ENCODE peak calls at places on chromosomes 1 and 21, in seven cellular contexts. One of them, this sample, is unnamed.

GRCh38 chr1:157948547-157949152 is 44.8 kb upstream of the KIRREL1 start:
- DNase-seq in NCI-H510A treated with DMSO at 0.1 percent for 48 hours: peak; percentile 28
- DNase-seq in stimulated activated CD8-positive, alpha-beta memory T cell treated with anti-CD3 and anti-CD28 coated beads, Interleukin-4, amount 100 ng/mL, for 48 hours: no peak
- DNase-seq in NT2/D1: peak; percentile 79
- DNase-seq in dorsolateral prefrontal cortex: no peak
- DNase-seq in heart left ventricle: no peak
- DNase-seq in uterus: no peak
- DNase-seq in this sample: peak; percentile 84

GRCh38 chr1:14168663-14169062 is 429.8 kb upstream of the KAZN start:
- DNase-seq in NCI-H510A treated with DMSO at 0.1 percent for 48 hours: peak; percentile 94
- DNase-seq in stimulated activated CD8-positive, alpha-beta memory T cell treated with anti-CD3 and anti-CD28 coated beads, Interleukin-4, amount 100 ng/mL, for 48 hours: no peak
- DNase-seq in NT2/D1: no peak
- DNase-seq in dorsolateral prefrontal cortex: no peak
- DNase-seq in heart left ventricle: no peak
- DNase-seq in uterus: no peak
- DNase-seq in this sample: no peak

GRCh38 chr21:35940074-35940927 is 120.0 kb downstream of the SETD4 start:
- DNase-seq in NCI-H510A treated with DMSO at 0.1 percent for 48 hours: peak; percentile 92
- DNase-seq in stimulated activated CD8-positive, alpha-beta memory T cell treated with anti-CD3 and anti-CD28 coated beads, Interleukin-4, amount 100 ng/mL, for 48 hours: no peak
- DNase-seq in NT2/D1: peak; percentile 73
- DNase-seq in dorsolateral prefrontal cortex: peak; percentile 47
- DNase-seq in heart left ventricle: no peak
- DNase-seq in uterus: peak; percentile 45
- DNase-seq in this sample: peak; percentile 91

GRCh38 chr1:44636711-44637589 is 37.3 kb downstream of the TMEM53 start:
- DNase-seq in NCI-H510A treated with DMSO at 0.1 percent for 48 hours: no peak
- DNase-seq in stimulated activated CD8-positive, alpha-beta memory T cell treated with anti-CD3 and anti-CD28 coated beads, Interleukin-4, amount 100 ng/mL, for 48 hours: no peak
- DNase-seq in NT2/D1: no peak
- DNase-seq in dorsolateral prefrontal cortex: no peak
- DNase-seq in heart left ventricle: no peak
- DNase-seq in uterus: peak; percentile 71
- DNase-seq in this sample: no peak

GRCh38 chr1:13964768-13965167 is 264.8 kb downstream of the PRDM2 start:
- DNase-seq in NCI-H510A treated with DMSO at 0.1 percent for 48 hours: no peak
- DNase-seq in stimulated activated CD8-positive, alpha-beta memory T cell treated with anti-CD3 and anti-CD28 coated beads, Interleukin-4, amount 100 ng/mL, for 48 hours: no peak
- DNase-seq in NT2/D1: no peak
- DNase-seq in dorsolateral prefrontal cortex: no peak
- DNase-seq in heart left ventricle: no peak
- DNase-seq in uterus: no peak
- DNase-seq in this sample: no peak

GRCh38 chr1:26317612-26318337 is at the start of gene CD52:
- DNase-seq in NCI-H510A treated with DMSO at 0.1 percent for 48 hours: no peak
- DNase-seq in stimulated activated CD8-positive, alpha-beta memory T cell treated with anti-CD3 and anti-CD28 coated beads, Interleukin-4, amount 100 ng/mL, for 48 hours: peak; percentile 76
- DNase-seq in NT2/D1: no peak
- DNase-seq in dorsolateral prefrontal cortex: no peak
- DNase-seq in heart left ventricle: no peak
- DNase-seq in uterus: no peak
- DNase-seq in this sample: no peak

GRCh38 chr1:59709333-59709732 is 105.4 kb upstream of the HOOK1 start:
- DNase-seq in NCI-H510A treated with DMSO at 0.1 percent for 48 hours: no peak
- DNase-seq in stimulated activated CD8-positive, alpha-beta memory T cell treated with anti-CD3 and anti-CD28 coated beads, Interleukin-4, amount 100 ng/mL, for 48 hours: no peak
- DNase-seq in NT2/D1: no peak
- DNase-seq in dorsolateral prefrontal cortex: no peak
- DNase-seq in heart left ventricle: no peak
- DNase-seq in uterus: no peak
- DNase-seq in this sample: no peak

GRCh38 chr1:210252621-210253041 is 20.0 kb downstream of the SERTAD4 start:
- DNase-seq in NCI-H510A treated with DMSO at 0.1 percent for 48 hours: peak; percentile 89
- DNase-seq in stimulated activated CD8-positive, alpha-beta memory T cell treated with anti-CD3 and anti-CD28 coated beads, Interleukin-4, amount 100 ng/mL, for 48 hours: no peak
- DNase-seq in NT2/D1: no peak
- DNase-seq in dorsolateral prefrontal cortex: peak; percentile 48
- DNase-seq in heart left ventricle: peak; percentile 74
- DNase-seq in uterus: no peak
- DNase-seq in this sample: no peak

GRCh38 chr1:44832068-44832700 is 10.9 kb downstream of the PTCH2 start:
- DNase-seq in NCI-H510A treated with DMSO at 0.1 percent for 48 hours: no peak
- DNase-seq in stimulated activated CD8-positive, alpha-beta memory T cell treated with anti-CD3 and anti-CD28 coated beads, Interleukin-4, amount 100 ng/mL, for 48 hours: no peak
- DNase-seq in NT2/D1: no peak
- DNase-seq in dorsolateral prefrontal cortex: peak; percentile 29
- DNase-seq in heart left ventricle: no peak
- DNase-seq in uterus: no peak
- DNase-seq in this sample: no peak

GRCh38 chr1:208142632-208143390 is 101.4 kb downstream of the PLXNA2 start:
- DNase-seq in NCI-H510A treated with DMSO at 0.1 percent for 48 hours: no peak
- DNase-seq in stimulated activated CD8-positive, alpha-beta memory T cell treated with anti-CD3 and anti-CD28 coated beads, Interleukin-4, amount 100 ng/mL, for 48 hours: no peak
- DNase-seq in NT2/D1: no peak
- DNase-seq in dorsolateral prefrontal cortex: no peak
- DNase-seq in heart left ventricle: no peak
- DNase-seq in uterus: peak; percentile 55
- DNase-seq in this sample: no peak

GRCh38 chr1:6027591-6027990 is 18.1 kb upstream of the KCNAB2 start:
- DNase-seq in NCI-H510A treated with DMSO at 0.1 percent for 48 hours: no peak
- DNase-seq in stimulated activated CD8-positive, alpha-beta memory T cell treated with anti-CD3 and anti-CD28 coated beads, Interleukin-4, amount 100 ng/mL, for 48 hours: peak; percentile 60
- DNase-seq in NT2/D1: no peak
- DNase-seq in dorsolateral prefrontal cortex: no peak
- DNase-seq in heart left ventricle: no peak
- DNase-seq in uterus: no peak
- DNase-seq in this sample: no peak